ENCODE peak calls at places on chromosomes 3 and 15, in ten cellular contexts. One of them, this sample, is unnamed.

GRCh38 chr3:113018461-113019181 is 27.8 kb downstream of the GTPBP8 start:
- DNase-seq in hepatocyte: peak; percentile 32
- DNase-seq in CD8-positive, alpha-beta memory T cell: no peak
- DNase-seq in lower lobe of right lung: no peak
- DNase-seq in endothelial cell of umbilical vein: no peak
- DNase-seq in CD8-positive, alpha-beta T cell: no peak
- DNase-seq in mesendoderm: no peak
- DNase-seq in pancreas: no peak
- DNase-seq in neuronal stem cell: no peak
- DNase-seq in fibroblast of lung: peak; percentile 27
- DNase-seq in this sample: no peak

GRCh38 chr15:89806565-89807550 is 7.8 kb downstream of the ANPEP start:
- DNase-seq in fibroblast of lung: no peak
- DNase-seq in hepatocyte: peak; percentile 65
- DNase-seq in lower lobe of right lung: peak; percentile 14
- DNase-seq in pancreas: peak; percentile 93
- DNase-seq in mesendoderm: no peak
- DNase-seq in CD8-positive, alpha-beta memory T cell: no peak
- DNase-seq in endothelial cell of umbilical vein: no peak
- DNase-seq in neuronal stem cell: no peak
- DNase-seq in CD8-positive, alpha-beta T cell: no peak
- DNase-seq in this sample: no peak

GRCh38 chr3:41668366-41668765 is 293.5 kb downstream of the ULK4 start:
- DNase-seq in pancreas: no peak
- DNase-seq in CD8-positive, alpha-beta memory T cell: no peak
- DNase-seq in endothelial cell of umbilical vein: no peak
- DNase-seq in neuronal stem cell: no peak
- DNase-seq in fibroblast of lung: no peak
- DNase-seq in CD8-positive, alpha-beta T cell: no peak
- DNase-seq in hepatocyte: no peak
- DNase-seq in mesendoderm: no peak
- DNase-seq in lower lobe of right lung: no peak
- DNase-seq in this sample: no peak

GRCh38 chr3:151538706-151539403 is 78.0 kb upstream of the IGSF10 start:
- DNase-seq in endothelial cell of umbilical vein: no peak
- DNase-seq in lower lobe of right lung: peak; percentile 50
- DNase-seq in pancreas: no peak
- DNase-seq in hepatocyte: no peak
- DNase-seq in neuronal stem cell: no peak
- DNase-seq in CD8-positive, alpha-beta T cell: no peak
- DNase-seq in mesendoderm: peak; percentile 41
- DNase-seq in fibroblast of lung: peak; percentile 64
- DNase-seq in CD8-positive, alpha-beta memory T cell: no peak
- DNase-seq in this sample: no peak

GRCh38 chr3:20811006-20811405 is 625.0 kb upstream of the SGO1 start:
- DNase-seq in CD8-positive, alpha-beta memory T cell: no peak
- DNase-seq in endothelial cell of umbilical vein: no peak
- DNase-seq in CD8-positive, alpha-beta T cell: no peak
- DNase-seq in pancreas: no peak
- DNase-seq in lower lobe of right lung: no peak
- DNase-seq in hepatocyte: no peak
- DNase-seq in fibroblast of lung: no peak
- DNase-seq in mesendoderm: no peak
- DNase-seq in neuronal stem cell: no peak
- DNase-seq in this sample: no peak

GRCh38 chr3:16885948-16886683 is 1.4 kb downstream of the PLCL2 start:
- DNase-seq in pancreas: no peak
- DNase-seq in hepatocyte: no peak
- DNase-seq in neuronal stem cell: no peak
- DNase-seq in endothelial cell of umbilical vein: peak; percentile 38
- DNase-seq in CD8-positive, alpha-beta memory T cell: peak; percentile 27
- DNase-seq in lower lobe of right lung: no peak
- DNase-seq in mesendoderm: no peak
- DNase-seq in CD8-positive, alpha-beta T cell: peak; percentile 33
- DNase-seq in fibroblast of lung: peak; percentile 45
- DNase-seq in this sample: no peak

GRCh38 chr15:68187559-68187958 is 17.6 kb downstream of the CALML4 start:
- DNase-seq in endothelial cell of umbilical vein: peak; percentile 67
- DNase-seq in CD8-positive, alpha-beta memory T cell: no peak
- DNase-seq in CD8-positive, alpha-beta T cell: no peak
- DNase-seq in mesendoderm: no peak
- DNase-seq in lower lobe of right lung: no peak
- DNase-seq in pancreas: peak; percentile 67
- DNase-seq in fibroblast of lung: peak; percentile 90
- DNase-seq in neuronal stem cell: no peak
- DNase-seq in hepatocyte: peak; percentile 51
- DNase-seq in this sample: no peak

GRCh38 chr3:87173776-87174175 is 53.3 kb upstream of the CHMP2B start:
- DNase-seq in neuronal stem cell: no peak
- DNase-seq in CD8-positive, alpha-beta T cell: no peak
- DNase-seq in lower lobe of right lung: no peak
- DNase-seq in mesendoderm: no peak
- DNase-seq in fibroblast of lung: no peak
- DNase-seq in hepatocyte: no peak
- DNase-seq in endothelial cell of umbilical vein: no peak
- DNase-seq in CD8-positive, alpha-beta memory T cell: no peak
- DNase-seq in pancreas: no peak
- DNase-seq in this sample: no peak

GRCh38 chr3:42501681-42502428 is 588 bp upstream of the VIPR1 start:
- DNase-seq in hepatocyte: peak; percentile 82
- DNase-seq in lower lobe of right lung: peak; percentile 77
- DNase-seq in neuronal stem cell: peak; percentile 29
- DNase-seq in CD8-positive, alpha-beta T cell: peak; percentile 61
- DNase-seq in fibroblast of lung: peak; percentile 26
- DNase-seq in endothelial cell of umbilical vein: peak; percentile 50
- DNase-seq in pancreas: peak; percentile 70
- DNase-seq in mesendoderm: peak; percentile 69
- DNase-seq in CD8-positive, alpha-beta memory T cell: peak; percentile 51
- DNase-seq in this sample: peak; percentile 65

GRCh38 chr3:177135841-177136492 is 61.3 kb downstream of the TBL1XR1 start:
- DNase-seq in mesendoderm: no peak
- DNase-seq in fibroblast of lung: no peak
- DNase-seq in pancreas: no peak
- DNase-seq in neuronal stem cell: no peak
- DNase-seq in CD8-positive, alpha-beta memory T cell: no peak
- DNase-seq in endothelial cell of umbilical vein: no peak
- DNase-seq in CD8-positive, alpha-beta T cell: no peak
- DNase-seq in hepatocyte: peak; percentile 51
- DNase-seq in lower lobe of right lung: no peak
- DNase-seq in this sample: no peak
- H3K27ac ChIP-seq in mesendoderm: no peak overlapping the region
- H3K27ac ChIP-seq in fibroblast of lung: no peak overlapping the region
- H3K27ac ChIP-seq in pancreas: no peak overlapping the region
- H3K27ac ChIP-seq in neuronal stem cell: no peak overlapping the region
- H3K27ac ChIP-seq in CD8-positive, alpha-beta memory T cell: no peak overlapping the region
- H3K27ac ChIP-seq in endothelial cell of umbilical vein: no peak overlapping the region
- H3K27ac ChIP-seq in CD8-positive, alpha-beta T cell: no peak overlapping the region
- H3K27ac ChIP-seq in hepatocyte: peak overlapping the region; percentile 79
- H3K27ac ChIP-seq in lower lobe of right lung: no peak overlapping the region
- H3K27ac ChIP-seq in this sample: no peak overlapping the region

GRCh38 chr3:12656193-12656592 is 7.7 kb downstream of the RAF1 start:
- DNase-seq in CD8-positive, alpha-beta memory T cell: no peak
- DNase-seq in lower lobe of right lung: no peak
- DNase-seq in endothelial cell of umbilical vein: no peak
- DNase-seq in fibroblast of lung: no peak
- DNase-seq in pancreas: no peak
- DNase-seq in neuronal stem cell: no peak
- DNase-seq in CD8-positive, alpha-beta T cell: no peak
- DNase-seq in mesendoderm: no peak
- DNase-seq in hepatocyte: no peak
- DNase-seq in this sample: no peak
- H3K4me1 ChIP-seq in CD8-positive, alpha-beta memory T cell: peaks cover 54% of the 10 kb centered on the region
- H3K4me1 ChIP-seq in lower lobe of right lung: peaks cover 80% of the 10 kb centered on the region
- H3K4me1 ChIP-seq in endothelial cell of umbilical vein: peaks cover 6% of the 10 kb centered on the region
- H3K4me1 ChIP-seq in fibroblast of lung: peaks cover 21% of the 10 kb centered on the region
- H3K4me1 ChIP-seq in pancreas: peaks cover 17% of the 10 kb centered on the region
- H3K4me1 ChIP-seq in neuronal stem cell: no peaks in the 10 kb centered on the region
- H3K4me1 ChIP-seq in CD8-positive, alpha-beta T cell: peaks cover 40% of the 10 kb centered on the region
- H3K4me1 ChIP-seq in mesendoderm: no peaks in the 10 kb centered on the region
- H3K4me1 ChIP-seq in hepatocyte: peaks cover 24% of the 10 kb centered on the region
- H3K4me1 ChIP-seq in this sample: peaks cover 59% of the 10 kb centered on the region

GRCh38 chr3:45618081-45618509 is 23.5 kb downstream of the LIMD1 start:
- DNase-seq in neuronal stem cell: no peak
- DNase-seq in lower lobe of right lung: no peak
- DNase-seq in endothelial cell of umbilical vein: no peak
- DNase-seq in pancreas: peak; percentile 67
- DNase-seq in fibroblast of lung: peak; percentile 33
- DNase-seq in mesendoderm: no peak
- DNase-seq in CD8-positive, alpha-beta T cell: no peak
- DNase-seq in CD8-positive, alpha-beta memory T cell: no peak
- DNase-seq in hepatocyte: no peak
- DNase-seq in this sample: no peak
- H3K27ac ChIP-seq in neuronal stem cell: no peak overlapping the region
- H3K27ac ChIP-seq in lower lobe of right lung: peak overlapping the region; percentile 56
- H3K27ac ChIP-seq in endothelial cell of umbilical vein: no peak overlapping the region
- H3K27ac ChIP-seq in pancreas: peak overlapping the region; percentile 62
- H3K27ac ChIP-seq in fibroblast of lung: peak overlapping the region; percentile 6
- H3K27ac ChIP-seq in mesendoderm: no peak overlapping the region
- H3K27ac ChIP-seq in CD8-positive, alpha-beta T cell: no peak overlapping the region
- H3K27ac ChIP-seq in CD8-positive, alpha-beta memory T cell: no peak overlapping the region
- H3K27ac ChIP-seq in hepatocyte: no peak overlapping the region
- H3K27ac ChIP-seq in this sample: no peak overlapping the region

GRCh38 chr15:31326729-31327673 is at the start of gene KLF13:
- DNase-seq in fibroblast of lung: peak; percentile 60
- DNase-seq in CD8-positive, alpha-beta memory T cell: no peak
- DNase-seq in endothelial cell of umbilical vein: no peak
- DNase-seq in lower lobe of right lung: peak; percentile 85
- DNase-seq in neuronal stem cell: no peak
- DNase-seq in pancreas: peak; percentile 75
- DNase-seq in mesendoderm: no peak
- DNase-seq in hepatocyte: peak; percentile 88
- DNase-seq in CD8-positive, alpha-beta T cell: peak; percentile 74
- DNase-seq in this sample: no peak
- H3K4me1 ChIP-seq in fibroblast of lung: no peaks in the 10 kb centered on the region
- H3K4me1 ChIP-seq in CD8-positive, alpha-beta memory T cell: peaks cover 43% of the 10 kb centered on the region
- H3K4me1 ChIP-seq in endothelial cell of umbilical vein: peaks cover 8% of the 10 kb centered on the region
- H3K4me1 ChIP-seq in lower lobe of right lung: peaks cover 48% of the 10 kb centered on the region
- H3K4me1 ChIP-seq in neuronal stem cell: peaks cover 6% of the 10 kb centered on the region
- H3K4me1 ChIP-seq in pancreas: peaks cover 18% of the 10 kb centered on the region
- H3K4me1 ChIP-seq in mesendoderm: peaks cover 3% of the 10 kb centered on the region
- H3K4me1 ChIP-seq in hepatocyte: peaks cover 18% of the 10 kb centered on the region
- H3K4me1 ChIP-seq in CD8-positive, alpha-beta T cell: peaks cover 48% of the 10 kb centered on the region
- H3K4me1 ChIP-seq in this sample: peaks cover 51% of the 10 kb centered on the region

DNA sequence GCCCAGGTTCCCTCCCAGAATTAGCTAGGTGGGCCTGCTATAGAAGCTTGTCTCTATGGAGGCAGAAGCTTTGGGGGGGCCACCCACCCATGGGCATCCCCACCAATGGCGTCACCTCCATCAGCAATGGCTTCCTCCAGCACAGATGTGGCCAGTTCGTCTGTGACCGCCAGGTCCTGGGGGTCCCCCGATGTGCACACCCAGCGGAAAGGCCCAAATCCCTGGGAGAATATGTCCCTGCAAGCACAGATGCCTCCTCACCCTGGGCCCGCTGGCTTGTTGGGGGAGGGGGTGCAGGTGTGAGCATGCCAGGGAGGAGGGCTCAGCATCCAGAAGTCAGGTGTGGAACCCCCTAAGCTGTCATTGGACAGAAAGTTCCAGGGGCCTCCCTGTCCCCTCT is 19.6 kb downstream of the UROC1 start:
- DNase-seq in pancreas: no peak
- DNase-seq in CD8-positive, alpha-beta memory T cell: no peak
- DNase-seq in hepatocyte: no peak
- DNase-seq in mesendoderm: no peak
- DNase-seq in CD8-positive, alpha-beta T cell: no peak
- DNase-seq in endothelial cell of umbilical vein: no peak
- DNase-seq in lower lobe of right lung: no peak
- DNase-seq in neuronal stem cell: no peak
- DNase-seq in fibroblast of lung: no peak
- DNase-seq in this sample: no peak
- H3K27ac ChIP-seq in pancreas: no peak overlapping the region
- H3K27ac ChIP-seq in CD8-positive, alpha-beta memory T cell: no peak overlapping the region
- H3K27ac ChIP-seq in hepatocyte: no peak overlapping the region
- H3K27ac ChIP-seq in mesendoderm: no peak overlapping the region
- H3K27ac ChIP-seq in CD8-positive, alpha-beta T cell: no peak overlapping the region
- H3K27ac ChIP-seq in endothelial cell of umbilical vein: no peak overlapping the region
- H3K27ac ChIP-seq in lower lobe of right lung: no peak overlapping the region
- H3K27ac ChIP-seq in neuronal stem cell: no peak overlapping the region
- H3K27ac ChIP-seq in fibroblast of lung: no peak overlapping the region
- H3K27ac ChIP-seq in this sample: no peak overlapping the region

GRCh38 chr3:29334652-29335189 is 53.9 kb downstream of the RBMS3 start:
- DNase-seq in CD8-positive, alpha-beta memory T cell: no peak
- DNase-seq in endothelial cell of umbilical vein: peak; percentile 33
- DNase-seq in CD8-positive, alpha-beta T cell: no peak
- DNase-seq in lower lobe of right lung: no peak
- DNase-seq in pancreas: no peak
- DNase-seq in neuronal stem cell: no peak
- DNase-seq in fibroblast of lung: no peak
- DNase-seq in mesendoderm: no peak
- DNase-seq in hepatocyte: no peak
- DNase-seq in this sample: no peak

GRCh38 chr3:29331035-29331434 is 50.2 kb downstream of the RBMS3 start:
- DNase-seq in CD8-positive, alpha-beta memory T cell: no peak
- DNase-seq in CD8-positive, alpha-beta T cell: no peak
- DNase-seq in lower lobe of right lung: no peak
- DNase-seq in mesendoderm: no peak
- DNase-seq in endothelial cell of umbilical vein: no peak
- DNase-seq in hepatocyte: no peak
- DNase-seq in fibroblast of lung: no peak
- DNase-seq in neuronal stem cell: no peak
- DNase-seq in pancreas: no peak
- DNase-seq in this sample: no peak

GRCh38 chr3:29333520-29333919 is 52.6 kb downstream of the RBMS3 start:
- DNase-seq in CD8-positive, alpha-beta T cell: no peak
- DNase-seq in mesendoderm: no peak
- DNase-seq in lower lobe of right lung: no peak
- DNase-seq in CD8-positive, alpha-beta memory T cell: no peak
- DNase-seq in pancreas: no peak
- DNase-seq in endothelial cell of umbilical vein: no peak
- DNase-seq in fibroblast of lung: no peak
- DNase-seq in neuronal stem cell: no peak
- DNase-seq in hepatocyte: no peak
- DNase-seq in this sample: no peak

GRCh38 chr3:29329986-29330514 is 49.2 kb downstream of the RBMS3 start:
- DNase-seq in CD8-positive, alpha-beta memory T cell: no peak
- DNase-seq in CD8-positive, alpha-beta T cell: no peak
- DNase-seq in endothelial cell of umbilical vein: no peak
- DNase-seq in hepatocyte: no peak
- DNase-seq in lower lobe of right lung: no peak
- DNase-seq in neuronal stem cell: no peak
- DNase-seq in pancreas: no peak
- DNase-seq in fibroblast of lung: peak; percentile 27
- DNase-seq in mesendoderm: no peak
- DNase-seq in this sample: no peak

GRCh38 chr3:29331830-29332637 is 51.2 kb downstream of the RBMS3 start:
- DNase-seq in hepatocyte: no peak
- DNase-seq in CD8-positive, alpha-beta memory T cell: no peak
- DNase-seq in endothelial cell of umbilical vein: peak; percentile 51
- DNase-seq in neuronal stem cell: no peak
- DNase-seq in fibroblast of lung: no peak
- DNase-seq in mesendoderm: peak; percentile 28
- DNase-seq in pancreas: no peak
- DNase-seq in CD8-positive, alpha-beta T cell: no peak
- DNase-seq in lower lobe of right lung: no peak
- DNase-seq in this sample: no peak
- H3K4me1 ChIP-seq in hepatocyte: peaks cover 25% of the 10 kb centered on the region
- H3K4me1 ChIP-seq in CD8-positive, alpha-beta memory T cell: no peaks in the 10 kb centered on the region
- H3K4me1 ChIP-seq in endothelial cell of umbilical vein: peaks cover 40% of the 10 kb centered on the region
- H3K4me1 ChIP-seq in neuronal stem cell: no peaks in the 10 kb centered on the region
- H3K4me1 ChIP-seq in fibroblast of lung: peaks cover 12% of the 10 kb centered on the region
- H3K4me1 ChIP-seq in mesendoderm: no peaks in the 10 kb centered on the region
- H3K4me1 ChIP-seq in pancreas: no peaks in the 10 kb centered on the region
- H3K4me1 ChIP-seq in CD8-positive, alpha-beta T cell: no peaks in the 10 kb centered on the region
- H3K4me1 ChIP-seq in lower lobe of right lung: peaks cover 44% of the 10 kb centered on the region
- H3K4me1 ChIP-seq in this sample: no peaks in the 10 kb centered on the region